ENCODE peak calls at places on chromosome 17, in ten cellular contexts. One of them, this sample, is unnamed.

GRCh38 chr17:77297693-77298666 is 157.2 kb downstream of the SEC14L1 start:
- DNase-seq in AG04449: no peak
- DNase-seq in AG09309: no peak
- DNase-seq in EL: no peak
- DNase-seq in naive thymus-derived CD8-positive, alpha-beta T cell: no peak
- DNase-seq in GM13977: no peak
- DNase-seq in neural progenitor cell: no peak
- DNase-seq in ELR: no peak
- DNase-seq in kidney: no peak
- DNase-seq in stimulated activated CD8-positive, alpha-beta memory T cell treated with anti-CD3 and anti-CD28 coated beads, Interleukin-15, amount 100 ng/mL, for 24 hours: no peak
- DNase-seq in this sample: no peak

GRCh38 chr17:10787306-10788020 is 16.4 kb downstream of the TMEM238L start:
- DNase-seq in AG04449: no peak
- DNase-seq in AG09309: no peak
- DNase-seq in EL: no peak
- DNase-seq in naive thymus-derived CD8-positive, alpha-beta T cell: no peak
- DNase-seq in GM13977: no peak
- DNase-seq in neural progenitor cell: no peak
- DNase-seq in ELR: no peak
- DNase-seq in kidney: no peak
- DNase-seq in stimulated activated CD8-positive, alpha-beta memory T cell treated with anti-CD3 and anti-CD28 coated beads, Interleukin-15, amount 100 ng/mL, for 24 hours: no peak
- DNase-seq in this sample: no peak

GRCh38 chr17:76268015-76268749 is 3.0 kb downstream of the UBALD2 start:
- DNase-seq in AG04449: no peak
- DNase-seq in AG09309: no peak
- DNase-seq in EL: peak
- DNase-seq in naive thymus-derived CD8-positive, alpha-beta T cell: peak
- DNase-seq in GM13977: peak
- DNase-seq in neural progenitor cell: no peak
- DNase-seq in ELR: peak
- DNase-seq in kidney: peak
- DNase-seq in stimulated activated CD8-positive, alpha-beta memory T cell treated with anti-CD3 and anti-CD28 coated beads, Interleukin-15, amount 100 ng/mL, for 24 hours: peak
- DNase-seq in this sample: no peak

GRCh38 chr17:17836818-17837379 is at the start of gene SREBF1:
- DNase-seq in AG04449: no peak
- DNase-seq in AG09309: no peak
- DNase-seq in EL: peak
- DNase-seq in naive thymus-derived CD8-positive, alpha-beta T cell: peak
- DNase-seq in GM13977: peak
- DNase-seq in neural progenitor cell: peak
- DNase-seq in ELR: peak
- DNase-seq in kidney: peak
- DNase-seq in stimulated activated CD8-positive, alpha-beta memory T cell treated with anti-CD3 and anti-CD28 coated beads, Interleukin-15, amount 100 ng/mL, for 24 hours: no peak
- DNase-seq in this sample: no peak

GRCh38 chr17:75308732-75309629 is 19.7 kb upstream of the SLC25A19 start:
- DNase-seq in AG04449: no peak
- DNase-seq in AG09309: no peak
- DNase-seq in EL: no peak
- DNase-seq in naive thymus-derived CD8-positive, alpha-beta T cell: no peak
- DNase-seq in GM13977: no peak
- DNase-seq in neural progenitor cell: no peak
- DNase-seq in ELR: no peak
- DNase-seq in kidney: no peak
- DNase-seq in stimulated activated CD8-positive, alpha-beta memory T cell treated with anti-CD3 and anti-CD28 coated beads, Interleukin-15, amount 100 ng/mL, for 24 hours: no peak
- DNase-seq in this sample: no peak

GRCh38 chr17:50845260-50846147 is 10.1 kb downstream of the WFIKKN2 start:
- DNase-seq in AG04449: no peak
- DNase-seq in AG09309: no peak
- DNase-seq in EL: peak
- DNase-seq in naive thymus-derived CD8-positive, alpha-beta T cell: no peak
- DNase-seq in GM13977: no peak
- DNase-seq in neural progenitor cell: no peak
- DNase-seq in ELR: peak
- DNase-seq in kidney: no peak
- DNase-seq in stimulated activated CD8-positive, alpha-beta memory T cell treated with anti-CD3 and anti-CD28 coated beads, Interleukin-15, amount 100 ng/mL, for 24 hours: no peak
- DNase-seq in this sample: no peak

GRCh38 chr17:77372444-77373297 is 231.9 kb downstream of the SEC14L1 start:
- DNase-seq in AG04449: no peak
- DNase-seq in AG09309: no peak
- DNase-seq in EL: peak
- DNase-seq in naive thymus-derived CD8-positive, alpha-beta T cell: peak
- DNase-seq in GM13977: peak
- DNase-seq in neural progenitor cell: peak
- DNase-seq in ELR: peak
- DNase-seq in kidney: peak
- DNase-seq in stimulated activated CD8-positive, alpha-beta memory T cell treated with anti-CD3 and anti-CD28 coated beads, Interleukin-15, amount 100 ng/mL, for 24 hours: no peak
- DNase-seq in this sample: peak

GRCh38 chr17:68006797-68007196 is 10.5 kb upstream of the C17orf58 start:
- DNase-seq in AG04449: no peak
- DNase-seq in AG09309: no peak
- DNase-seq in EL: no peak
- DNase-seq in naive thymus-derived CD8-positive, alpha-beta T cell: no peak
- DNase-seq in GM13977: no peak
- DNase-seq in neural progenitor cell: no peak
- DNase-seq in ELR: no peak
- DNase-seq in kidney: no peak
- DNase-seq in stimulated activated CD8-positive, alpha-beta memory T cell treated with anti-CD3 and anti-CD28 coated beads, Interleukin-15, amount 100 ng/mL, for 24 hours: no peak
- DNase-seq in this sample: no peak

GRCh38 chr17:57755479-57756070 is 10.5 kb upstream of the CCDC182 start:
- DNase-seq in AG04449: no peak
- DNase-seq in AG09309: no peak
- DNase-seq in EL: no peak
- DNase-seq in naive thymus-derived CD8-positive, alpha-beta T cell: no peak
- DNase-seq in GM13977: no peak
- DNase-seq in neural progenitor cell: peak
- DNase-seq in ELR: no peak
- DNase-seq in kidney: no peak
- DNase-seq in stimulated activated CD8-positive, alpha-beta memory T cell treated with anti-CD3 and anti-CD28 coated beads, Interleukin-15, amount 100 ng/mL, for 24 hours: no peak
- DNase-seq in this sample: no peak

GRCh38 chr17:38870259-38871165 is 654 bp downstream of the LASP1 start:
- DNase-seq in AG04449: no peak
- DNase-seq in AG09309: no peak
- DNase-seq in EL: peak
- DNase-seq in naive thymus-derived CD8-positive, alpha-beta T cell: peak
- DNase-seq in GM13977: peak
- DNase-seq in neural progenitor cell: peak
- DNase-seq in ELR: peak
- DNase-seq in kidney: peak
- DNase-seq in stimulated activated CD8-positive, alpha-beta memory T cell treated with anti-CD3 and anti-CD28 coated beads, Interleukin-15, amount 100 ng/mL, for 24 hours: peak
- DNase-seq in this sample: no peak

GRCh38 chr17:38919316-38920078 is 5.9 kb upstream of the LASP1NB start:
- DNase-seq in AG04449: no peak
- DNase-seq in AG09309: no peak
- DNase-seq in EL: no peak
- DNase-seq in naive thymus-derived CD8-positive, alpha-beta T cell: no peak
- DNase-seq in GM13977: no peak
- DNase-seq in neural progenitor cell: no peak
- DNase-seq in ELR: no peak
- DNase-seq in kidney: peak
- DNase-seq in stimulated activated CD8-positive, alpha-beta memory T cell treated with anti-CD3 and anti-CD28 coated beads, Interleukin-15, amount 100 ng/mL, for 24 hours: no peak
- DNase-seq in this sample: no peak

GRCh38 chr17:64984181-64984580 is 64.9 kb upstream of the LRRC37A3 start:
- DNase-seq in AG04449: no peak
- DNase-seq in AG09309: no peak
- DNase-seq in EL: no peak
- DNase-seq in naive thymus-derived CD8-positive, alpha-beta T cell: no peak
- DNase-seq in GM13977: no peak
- DNase-seq in neural progenitor cell: no peak
- DNase-seq in ELR: no peak
- DNase-seq in kidney: no peak
- DNase-seq in stimulated activated CD8-positive, alpha-beta memory T cell treated with anti-CD3 and anti-CD28 coated beads, Interleukin-15, amount 100 ng/mL, for 24 hours: no peak
- DNase-seq in this sample: no peak

GRCh38 chr17:79845601-79845949 is 6.3 kb upstream of the CBX4 start:
- DNase-seq in AG04449: no peak
- DNase-seq in AG09309: no peak
- DNase-seq in EL: no peak
- DNase-seq in naive thymus-derived CD8-positive, alpha-beta T cell: no peak
- DNase-seq in GM13977: no peak
- DNase-seq in neural progenitor cell: no peak
- DNase-seq in ELR: peak
- DNase-seq in kidney: no peak
- DNase-seq in stimulated activated CD8-positive, alpha-beta memory T cell treated with anti-CD3 and anti-CD28 coated beads, Interleukin-15, amount 100 ng/mL, for 24 hours: no peak
- DNase-seq in this sample: no peak

GRCh38 chr17:76416899-76417298 is 32.5 kb downstream of the SPHK1 start:
- DNase-seq in AG04449: no peak
- DNase-seq in AG09309: no peak
- DNase-seq in EL: no peak
- DNase-seq in naive thymus-derived CD8-positive, alpha-beta T cell: no peak
- DNase-seq in GM13977: no peak
- DNase-seq in neural progenitor cell: no peak
- DNase-seq in ELR: no peak
- DNase-seq in kidney: no peak
- DNase-seq in stimulated activated CD8-positive, alpha-beta memory T cell treated with anti-CD3 and anti-CD28 coated beads, Interleukin-15, amount 100 ng/mL, for 24 hours: no peak
- DNase-seq in this sample: no peak

GRCh38 chr17:62778990-62779681 is 29.0 kb downstream of the MARCHF10 start:
- DNase-seq in AG04449: peak
- DNase-seq in AG09309: peak
- DNase-seq in EL: peak
- DNase-seq in naive thymus-derived CD8-positive, alpha-beta T cell: no peak
- DNase-seq in GM13977: no peak
- DNase-seq in neural progenitor cell: no peak
- DNase-seq in ELR: peak
- DNase-seq in kidney: peak
- DNase-seq in stimulated activated CD8-positive, alpha-beta memory T cell treated with anti-CD3 and anti-CD28 coated beads, Interleukin-15, amount 100 ng/mL, for 24 hours: no peak
- DNase-seq in this sample: peak

GRCh38 chr17:2283302-2283701 is 20.3 kb downstream of the SMG6 start:
- DNase-seq in AG04449: no peak
- DNase-seq in AG09309: no peak
- DNase-seq in EL: no peak
- DNase-seq in naive thymus-derived CD8-positive, alpha-beta T cell: no peak
- DNase-seq in GM13977: no peak
- DNase-seq in neural progenitor cell: no peak
- DNase-seq in ELR: peak
- DNase-seq in kidney: no peak
- DNase-seq in stimulated activated CD8-positive, alpha-beta memory T cell treated with anti-CD3 and anti-CD28 coated beads, Interleukin-15, amount 100 ng/mL, for 24 hours: no peak
- DNase-seq in this sample: no peak

GRCh38 chr17:48909796-48910195 is 1.6 kb downstream of the UBE2Z start:
- DNase-seq in AG04449: no peak
- DNase-seq in AG09309: no peak
- DNase-seq in EL: peak
- DNase-seq in naive thymus-derived CD8-positive, alpha-beta T cell: no peak
- DNase-seq in GM13977: no peak
- DNase-seq in neural progenitor cell: no peak
- DNase-seq in ELR: peak
- DNase-seq in kidney: no peak
- DNase-seq in stimulated activated CD8-positive, alpha-beta memory T cell treated with anti-CD3 and anti-CD28 coated beads, Interleukin-15, amount 100 ng/mL, for 24 hours: no peak
- DNase-seq in this sample: no peak

GRCh38 chr17:10121971-10122707 is 76.3 kb downstream of the GAS7 start:
- DNase-seq in AG04449: no peak
- DNase-seq in AG09309: no peak
- DNase-seq in EL: no peak
- DNase-seq in naive thymus-derived CD8-positive, alpha-beta T cell: peak
- DNase-seq in GM13977: peak
- DNase-seq in neural progenitor cell: no peak
- DNase-seq in ELR: no peak
- DNase-seq in kidney: peak
- DNase-seq in stimulated activated CD8-positive, alpha-beta memory T cell treated with anti-CD3 and anti-CD28 coated beads, Interleukin-15, amount 100 ng/mL, for 24 hours: no peak
- DNase-seq in this sample: no peak

GRCh38 chr17:6608321-6608720 is 32.2 kb downstream of the KIAA0753 start:
- DNase-seq in AG04449: no peak
- DNase-seq in AG09309: no peak
- DNase-seq in EL: peak
- DNase-seq in naive thymus-derived CD8-positive, alpha-beta T cell: no peak
- DNase-seq in GM13977: no peak
- DNase-seq in neural progenitor cell: no peak
- DNase-seq in ELR: peak
- DNase-seq in kidney: no peak
- DNase-seq in stimulated activated CD8-positive, alpha-beta memory T cell treated with anti-CD3 and anti-CD28 coated beads, Interleukin-15, amount 100 ng/mL, for 24 hours: no peak
- DNase-seq in this sample: no peak

GRCh38 chr17:78884148-78884870 is 18.7 kb downstream of the CEP295NL start:
- DNase-seq in AG04449: no peak
- DNase-seq in AG09309: no peak
- DNase-seq in EL: peak
- DNase-seq in naive thymus-derived CD8-positive, alpha-beta T cell: no peak
- DNase-seq in GM13977: no peak
- DNase-seq in neural progenitor cell: peak
- DNase-seq in ELR: peak
- DNase-seq in kidney: peak
- DNase-seq in stimulated activated CD8-positive, alpha-beta memory T cell treated with anti-CD3 and anti-CD28 coated beads, Interleukin-15, amount 100 ng/mL, for 24 hours: no peak
- DNase-seq in this sample: no peak

GRCh38 chr17:50100480-50100883 is 5.3 kb downstream of the PDK2 start:
- DNase-seq in AG04449: no peak
- DNase-seq in AG09309: no peak
- DNase-seq in EL: no peak
- DNase-seq in naive thymus-derived CD8-positive, alpha-beta T cell: no peak
- DNase-seq in GM13977: no peak
- DNase-seq in neural progenitor cell: no peak
- DNase-seq in ELR: no peak
- DNase-seq in kidney: peak
- DNase-seq in stimulated activated CD8-positive, alpha-beta memory T cell treated with anti-CD3 and anti-CD28 coated beads, Interleukin-15, amount 100 ng/mL, for 24 hours: no peak
- DNase-seq in this sample: no peak

GRCh38 chr17:19533718-19534561 is at the start of gene SLC47A1:
- DNase-seq in AG04449: no peak
- DNase-seq in AG09309: no peak
- DNase-seq in EL: peak
- DNase-seq in naive thymus-derived CD8-positive, alpha-beta T cell: no peak
- DNase-seq in GM13977: peak
- DNase-seq in neural progenitor cell: peak
- DNase-seq in ELR: peak
- DNase-seq in kidney: peak
- DNase-seq in stimulated activated CD8-positive, alpha-beta memory T cell treated with anti-CD3 and anti-CD28 coated beads, Interleukin-15, amount 100 ng/mL, for 24 hours: no peak
- DNase-seq in this sample: no peak

GRCh38 chr17:27529230-27529796 is 73.1 kb downstream of the KSR1 start:
- DNase-seq in AG04449: no peak
- DNase-seq in AG09309: no peak
- DNase-seq in EL: no peak
- DNase-seq in naive thymus-derived CD8-positive, alpha-beta T cell: no peak
- DNase-seq in GM13977: no peak
- DNase-seq in neural progenitor cell: no peak
- DNase-seq in ELR: no peak
- DNase-seq in kidney: no peak
- DNase-seq in stimulated activated CD8-positive, alpha-beta memory T cell treated with anti-CD3 and anti-CD28 coated beads, Interleukin-15, amount 100 ng/mL, for 24 hours: no peak
- DNase-seq in this sample: no peak

GRCh38 chr17:68738044-68738443 is 136.9 kb upstream of the FAM20A start:
- DNase-seq in AG04449: no peak
- DNase-seq in AG09309: no peak
- DNase-seq in EL: no peak
- DNase-seq in naive thymus-derived CD8-positive, alpha-beta T cell: no peak
- DNase-seq in GM13977: no peak
- DNase-seq in neural progenitor cell: no peak
- DNase-seq in ELR: no peak
- DNase-seq in kidney: no peak
- DNase-seq in stimulated activated CD8-positive, alpha-beta memory T cell treated with anti-CD3 and anti-CD28 coated beads, Interleukin-15, amount 100 ng/mL, for 24 hours: no peak
- DNase-seq in this sample: peak

GRCh38 chr17:19876524-19877161 is 8.9 kb upstream of the ULK2 start:
- DNase-seq in AG04449: no peak
- DNase-seq in AG09309: no peak
- DNase-seq in EL: no peak
- DNase-seq in naive thymus-derived CD8-positive, alpha-beta T cell: peak
- DNase-seq in GM13977: no peak
- DNase-seq in neural progenitor cell: no peak
- DNase-seq in ELR: no peak
- DNase-seq in kidney: peak
- DNase-seq in stimulated activated CD8-positive, alpha-beta memory T cell treated with anti-CD3 and anti-CD28 coated beads, Interleukin-15, amount 100 ng/mL, for 24 hours: no peak
- DNase-seq in this sample: no peak

GRCh38 chr17:39011907-39012468 is 44.8 kb upstream of the FBXO47 start:
- DNase-seq in AG04449: no peak
- DNase-seq in AG09309: no peak
- DNase-seq in EL: no peak
- DNase-seq in naive thymus-derived CD8-positive, alpha-beta T cell: no peak
- DNase-seq in GM13977: no peak
- DNase-seq in neural progenitor cell: peak
- DNase-seq in ELR: no peak
- DNase-seq in kidney: no peak
- DNase-seq in stimulated activated CD8-positive, alpha-beta memory T cell treated with anti-CD3 and anti-CD28 coated beads, Interleukin-15, amount 100 ng/mL, for 24 hours: no peak
- DNase-seq in this sample: no peak

GRCh38 chr17:32621612-32622312 is 135.0 kb downstream of the CDK5R1 start:
- DNase-seq in AG04449: no peak
- DNase-seq in AG09309: no peak
- DNase-seq in EL: peak
- DNase-seq in naive thymus-derived CD8-positive, alpha-beta T cell: no peak
- DNase-seq in GM13977: no peak
- DNase-seq in neural progenitor cell: peak
- DNase-seq in ELR: peak
- DNase-seq in kidney: no peak
- DNase-seq in stimulated activated CD8-positive, alpha-beta memory T cell treated with anti-CD3 and anti-CD28 coated beads, Interleukin-15, amount 100 ng/mL, for 24 hours: no peak
- DNase-seq in this sample: no peak

GRCh38 chr17:19311421-19312215 is 50.9 kb downstream of the B9D1 start:
- DNase-seq in AG04449: no peak
- DNase-seq in AG09309: no peak
- DNase-seq in EL: peak
- DNase-seq in naive thymus-derived CD8-positive, alpha-beta T cell: no peak
- DNase-seq in GM13977: no peak
- DNase-seq in neural progenitor cell: no peak
- DNase-seq in ELR: peak
- DNase-seq in kidney: no peak
- DNase-seq in stimulated activated CD8-positive, alpha-beta memory T cell treated with anti-CD3 and anti-CD28 coated beads, Interleukin-15, amount 100 ng/mL, for 24 hours: no peak
- DNase-seq in this sample: no peak